ENCODE peak calls at places on chromosomes 3 and 15, in seven cellular contexts. G is NCI-H460, B is heart left ventricle, T is mesothelial cell of epicardium, Q is Caki2, D is neuronal stem cell, O is GM10248. L is an unnamed sample.

GRCh38 chr3:146747928-146748327 is 142.8 kb upstream of the PLSCR5 start:
- DNase-seq in G (peak), B (no peak), T (no peak), Q (no peak), D (no peak), O (no peak), L (no peak)

GRCh38 chr3:122283796-122284445 is 41.1 kb upstream of the CSTA start:
- DNase-seq in G (no peak), B (no peak), T (no peak), Q (no peak), D (no peak), O (no peak), L (no peak)

GRCh38 chr3:164418426-164418825 is 659.9 kb downstream of the SI start:
- DNase-seq in G (no peak), B (no peak), T (no peak), Q (no peak), D (no peak), O (no peak), L (no peak)

GRCh38 chr3:135905058-135905724 is 60.3 kb upstream of the PPP2R3A start:
- DNase-seq in G (no peak), B (no peak), T (no peak), Q (no peak), D (no peak), O (no peak), L (no peak)

GRCh38 chr15:79948095-79948695 is 22.8 kb downstream of the BCL2A1 start:
- DNase-seq in G (no peak), B (no peak), T (no peak), Q (peak), D (no peak), O (no peak), L (no peak)

GRCh38 chr15:76345269-76345879 is 8.8 kb downstream of the ISL2 start:
- DNase-seq in G (no peak), B (no peak), T (no peak), Q (no peak), D (no peak), O (no peak), L (no peak)

GRCh38 chr15:93179072-93179471 is 90.1 kb upstream of the RGMA start:
- DNase-seq in G (no peak), B (peak), T (no peak), Q (peak), D (no peak), O (no peak), L (no peak)

GRCh38 chr15:90610220-90610619 is 80.5 kb downstream of the CRTC3 start:
- DNase-seq in G (no peak), B (no peak), T (no peak), Q (no peak), D (no peak), O (no peak), L (no peak)

GRCh38 chr3:141303481-141304223 is 64.7 kb upstream of the ZBTB38 start:
- DNase-seq in G (peak), B (no peak), T (no peak), Q (peak), D (peak), O (peak), L (peak)

GRCh38 chr3:157239082-157239704 is 79.2 kb upstream of the CCNL1 start:
- DNase-seq in G (peak), B (peak), T (no peak), Q (peak), D (peak), O (peak), L (peak)

GRCh38 chr3:22263042-22263441 is 512.0 kb upstream of the ZNF385D start:
- DNase-seq in G (no peak), B (no peak), T (no peak), Q (no peak), D (no peak), O (no peak), L (no peak)

L was measured in T-helper 22 cell.